ENCODE peak calls at places on chromosome 21, in eight cellular contexts. X is nephron progenitor cell; D is AML-193; F is NCI-H774; I is stimulated activated CD4-positive, alpha-beta T cell treated with anti-CD3 and anti-CD28 coated beads, Interleukin-2, amount 100 ng/mL, for 48 hours; U is ovary; P is AG08395; Y is NCI-H1417. L is an unnamed sample.

GRCh38 chr21:25385912-25386474 is 221.3 kb downstream of the MRPL39 start:
- DNase-seq in X (peak), D (peak), F (peak), I (no peak), U (no peak), P (peak), Y (peak), L (no peak)

GRCh38 chr21:32370971-32371766 is 21.6 kb downstream of the URB1 start:
- DNase-seq in X (no peak), D (no peak), F (no peak), I (no peak), U (no peak), P (no peak), Y (no peak), L (no peak)

GRCh38 chr21:42850463-42850862 is 28.9 kb downstream of the WDR4 start:
- DNase-seq in X (no peak), D (no peak), F (no peak), I (no peak), U (no peak), P (no peak), Y (no peak), L (no peak)

GRCh38 chr21:27787046-27787445 is 820.2 kb upstream of the ADAMTS5 start:
- DNase-seq in X (no peak), D (no peak), F (no peak), I (no peak), U (no peak), P (no peak), Y (no peak), L (no peak)

GRCh38 chr21:38857152-38857825 is 51.6 kb downstream of the ETS2 start:
- DNase-seq in X (no peak), D (no peak), F (no peak), I (no peak), U (no peak), P (no peak), Y (no peak), L (no peak)

GRCh38 chr21:45016491-45017375 is 57.6 kb upstream of the ADARB1 start:
- DNase-seq in X (no peak), D (no peak), F (no peak), I (no peak), U (peak), P (no peak), Y (no peak), L (no peak)

GRCh38 chr21:32940079-32941014 is 85.4 kb upstream of the OLIG2 start:
- DNase-seq in X (peak), D (peak), F (peak), I (peak), U (no peak), P (peak), Y (peak), L (no peak)

GRCh38 chr21:32200029-32200428 is 78.8 kb downstream of the MIS18A start:
- DNase-seq in X (no peak), D (no peak), F (no peak), I (no peak), U (no peak), P (no peak), Y (no peak), L (no peak)

GRCh38 chr21:36209626-36210171 is 53.1 kb downstream of the DOP1B start:
- DNase-seq in X (no peak), D (peak), F (peak), I (peak), U (no peak), P (peak), Y (peak), L (no peak)

GRCh38 chr21:26055010-26055409 is 115.6 kb downstream of the APP start:
- DNase-seq in X (no peak), D (no peak), F (no peak), I (no peak), U (no peak), P (no peak), Y (no peak), L (no peak)

GRCh38 chr21:27734146-27734545 is 767.3 kb upstream of the ADAMTS5 start:
- DNase-seq in X (no peak), D (no peak), F (no peak), I (no peak), U (no peak), P (peak), Y (no peak), L (no peak)

GRCh38 chr21:36205962-36206361 is 49.3 kb downstream of the DOP1B start:
- DNase-seq in X (no peak), D (no peak), F (no peak), I (no peak), U (no peak), P (no peak), Y (no peak), L (no peak)

GRCh38 chr21:42784896-42785451 is 94.4 kb downstream of the WDR4 start:
- DNase-seq in X (no peak), D (no peak), F (no peak), I (no peak), U (no peak), P (no peak), Y (no peak), L (no peak)

GRCh38 chr21:44466996-44467858 is 11.9 kb downstream of the LRRC3 start:
- DNase-seq in X (no peak), D (no peak), F (no peak), I (no peak), U (no peak), P (no peak), Y (no peak), L (no peak)

GRCh38 chr21:33443174-33443573 is 36.6 kb downstream of the TMEM50B start:
- DNase-seq in X (no peak), D (no peak), F (peak), I (no peak), U (no peak), P (no peak), Y (no peak), L (no peak)

GRCh38 chr21:46448108-46448507 is 10.6 kb upstream of the DIP2A start:
- DNase-seq in X (no peak), D (no peak), F (no peak), I (no peak), U (no peak), P (no peak), Y (no peak), L (no peak)

GRCh38 chr21:15436031-15436430 is 293.8 kb upstream of the USP25 start:
- DNase-seq in X (no peak), D (no peak), F (no peak), I (no peak), U (no peak), P (no peak), Y (no peak), L (no peak)

GRCh38 chr21:45982758-45983731 is 1.5 kb downstream of the COL6A1 start:
- DNase-seq in X (peak), D (no peak), F (no peak), I (no peak), U (peak), P (no peak), Y (no peak), L (no peak)

GRCh38 chr21:42562816-42563215 is 49.2 kb downstream of the SLC37A1 start:
- DNase-seq in X (no peak), D (no peak), F (no peak), I (no peak), U (no peak), P (no peak), Y (no peak), L (no peak)

GRCh38 chr21:29018540-29018939 is 609 bp downstream of the RWDD2B start:
- DNase-seq in X (no peak), D (no peak), F (no peak), I (no peak), U (no peak), P (no peak), Y (no peak), L (no peak)

GRCh38 chr21:44979687-44980561 is 40.1 kb downstream of the SLX9 start:
- DNase-seq in X (no peak), D (no peak), F (no peak), I (no peak), U (no peak), P (no peak), Y (no peak), L (no peak)

GRCh38 chr21:26806734-26807372 is 38.4 kb downstream of the ADAMTS1 start:
- DNase-seq in X (no peak), D (no peak), F (no peak), I (no peak), U (no peak), P (peak), Y (no peak), L (no peak)

GRCh38 chr21:46663754-46664153 is 28.3 kb downstream of the PRMT2 start:
- DNase-seq in X (no peak), D (no peak), F (no peak), I (no peak), U (no peak), P (no peak), Y (no peak), L (no peak)

GRCh38 chr21:42187976-42188653 is 30.8 kb upstream of the ABCG1 start:
- DNase-seq in X (no peak), D (peak), F (no peak), I (peak), U (no peak), P (no peak), Y (no peak), L (peak)

GRCh38 chr21:35190201-35190701 is 141.1 kb upstream of the RUNX1 start:
- DNase-seq in X (no peak), D (no peak), F (no peak), I (no peak), U (no peak), P (no peak), Y (no peak), L (no peak)

GRCh38 chr21:38377165-38378093 is 120.6 kb downstream of the KCNJ15 start:
- DNase-seq in X (no peak), D (peak), F (no peak), I (no peak), U (no peak), P (peak), Y (no peak), L (no peak)

GRCh38 chr21:40512590-40512989 is 334.4 kb downstream of the DSCAM start:
- DNase-seq in X (peak), D (no peak), F (no peak), I (peak), U (no peak), P (no peak), Y (no peak), L (no peak)

GRCh38 chr21:14273736-14274538 is 58.0 kb downstream of the RBM11 start:
- DNase-seq in X (no peak), D (no peak), F (no peak), I (no peak), U (no peak), P (no peak), Y (no peak), L (no peak)

L was measured in effector memory CD4-positive, alpha-beta T cell.